ENCODE peak calls at places on chromosomes 6 and 20, in five cellular contexts. L, F, K, P and C are unnamed samples.

GRCh38 chr6:140062042-140063041 is 687.9 kb upstream of the CITED2 start:
- DNase-seq in L (peak; percentile 57), F (peak; percentile 98), K (no peak), P (peak; percentile 68), C (no peak)

GRCh38 chr20:64039293-64040160 is 3.5 kb downstream of the C20orf204 start:
- DNase-seq in L (no peak), F (no peak), K (peak; percentile 28), P (no peak), C (no peak)

GRCh38 chr6:141764388-141764787 is 368.3 kb upstream of the GJE1 start:
- DNase-seq in L (no peak), F (no peak), K (no peak), P (no peak), C (no peak)

GRCh38 chr20:20513720-20514119 is 145.8 kb downstream of the INSM1 start:
- DNase-seq in L (no peak), F (no peak), K (no peak), P (no peak), C (no peak)

GRCh38 chr20:45189067-45189611 is 14.4 kb downstream of the PI3 start:
- DNase-seq in L (no peak), F (no peak), K (no peak), P (no peak), C (no peak)

GRCh38 chr20:21615617-21616080 is 89.8 kb upstream of the PAX1 start:
- DNase-seq in L (peak; percentile 55), F (peak; percentile 16), K (peak; percentile 49), P (peak; percentile 73), C (no peak)

GRCh38 chr6:100506651-100507050 is 41.9 kb upstream of the SIM1 start:
- DNase-seq in L (no peak), F (no peak), K (no peak), P (no peak), C (no peak)

GRCh38 chr6:132919476-132919875 is 105.1 kb downstream of the RPS12 start:
- DNase-seq in L (peak; percentile 71), F (peak; percentile 31), K (no peak), P (peak; percentile 7), C (no peak)

GRCh38 chr6:15443119-15443518 is 197.2 kb downstream of the JARID2 start:
- DNase-seq in L (no peak), F (peak; percentile 61), K (no peak), P (peak; percentile 67), C (no peak)

GRCh38 chr6:110020888-110021287 is 42.8 kb downstream of the GPR6 start:
- DNase-seq in L (no peak), F (no peak), K (no peak), P (no peak), C (no peak)

GRCh38 chr6:99711302-99711701 is 104.7 kb downstream of the PRDM13 start:
- DNase-seq in L (no peak), F (no peak), K (no peak), P (no peak), C (no peak)

GRCh38 chr20:61420781-61421180 is 168.7 kb downstream of the CDH4 start:
- DNase-seq in L (no peak), F (no peak), K (no peak), P (no peak), C (no peak)

GRCh38 chr6:169337881-169338445 is 84.3 kb upstream of the THBS2 start:
- DNase-seq in L (no peak), F (no peak), K (no peak), P (no peak), C (no peak)

GRCh38 chr6:170049641-170050491 is 241.0 kb downstream of the DLL1 start:
- DNase-seq in L (peak; percentile 91), F (peak; percentile 14), K (no peak), P (no peak), C (peak; percentile 80)

GRCh38 chr20:13271977-13272975 is 51.2 kb downstream of the ISM1 start:
- DNase-seq in L (no peak), F (no peak), K (no peak), P (no peak), C (no peak)

GRCh38 chr6:3296537-3297453 is 38.0 kb downstream of the PSMG4 start:
- DNase-seq in L (no peak), F (no peak), K (no peak), P (no peak), C (peak; percentile 61)

GRCh38 chr6:35736982-35737412 is at the start of gene ARMC12:
- DNase-seq in L (no peak), F (no peak), K (no peak), P (no peak), C (no peak)

GRCh38 chr20:36827541-36828279 is 48.2 kb upstream of the TLDC2 start:
- DNase-seq in L (peak; percentile 69), F (no peak), K (no peak), P (no peak), C (no peak)

GRCh38 chr20:36833275-36834020 is 42.5 kb upstream of the TLDC2 start:
- DNase-seq in L (peak; percentile 71), F (no peak), K (no peak), P (no peak), C (no peak)

GRCh38 chr20:36835025-36835424 is 40.9 kb upstream of the TLDC2 start:
- DNase-seq in L (no peak), F (no peak), K (no peak), P (no peak), C (no peak)

GRCh38 chr20:36832791-36833190 is 43.1 kb upstream of the TLDC2 start:
- DNase-seq in L (no peak), F (no peak), K (no peak), P (no peak), C (no peak)

GRCh38 chr20:36830791-36831691 is 44.9 kb upstream of the TLDC2 start:
- DNase-seq in L (peak; percentile 75), F (peak; percentile 52), K (no peak), P (no peak), C (no peak)
- TF ChIP-seq CTCF in L (no peak), F (peak; percentile 71), K (peak; percentile 33), P (no peak), C (peak; percentile 26)

GRCh38 chr6:130843575-130844320 is 16.5 kb downstream of the SMLR1 start:
- DNase-seq in L (no peak), F (peak; percentile 20), K (no peak), P (peak; percentile 27), C (no peak)
- TF ChIP-seq CTCF in L (peak; percentile 45), F (peak; percentile 56), K (peak; percentile 59), P (peak; percentile 11), C (peak; percentile 87)

GRCh38 chr6:30150671-30151395 is 10.2 kb downstream of the TRIM10 start:
- DNase-seq in L (no peak), F (no peak), K (no peak), P (no peak), C (no peak)

GRCh38 chr6:30151580-30151979 is 9.4 kb downstream of the TRIM10 start:
- DNase-seq in L (no peak), F (no peak), K (peak; percentile 35), P (no peak), C (no peak)

GRCh38 chr6:30147096-30147495 is 11.2 kb downstream of the TRIM40 start:
- DNase-seq in L (no peak), F (no peak), K (no peak), P (no peak), C (no peak)

GRCh38 chr6:30150151-30150550 is 10.9 kb downstream of the TRIM10 start:
- DNase-seq in L (no peak), F (no peak), K (no peak), P (no peak), C (no peak)

DNA sequence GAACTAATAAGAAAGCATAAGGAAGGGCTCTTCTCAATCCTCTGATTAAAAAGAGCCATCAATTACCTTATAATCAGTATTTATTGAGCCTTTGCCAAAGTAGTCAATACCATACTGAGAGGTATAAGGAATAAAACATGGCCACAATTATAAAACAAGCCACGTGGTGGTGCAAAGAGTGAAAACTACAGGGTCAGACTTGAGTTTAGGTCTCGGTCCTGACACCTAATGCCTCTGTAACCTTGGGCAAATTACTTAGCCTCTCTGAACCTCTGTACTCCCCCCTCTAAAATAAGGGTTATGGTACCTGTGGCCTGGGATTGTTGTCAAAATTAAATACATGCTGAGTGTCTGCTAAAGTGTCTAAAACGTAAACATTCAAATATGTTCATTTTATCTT is 11.8 kb downstream of the TRIM10 start:
- DNase-seq in L (no peak), F (no peak), K (peak; percentile 30), P (no peak), C (no peak)
- TF ChIP-seq CTCF in L (no peak), F (no peak), K (no peak), P (no peak), C (peak; percentile 55)

GRCh38 chr20:4573564-4574355 is 147.9 kb upstream of the PRND start:
- DNase-seq in L (no peak), F (peak; percentile 89), K (no peak), P (peak; percentile 60), C (no peak)
- TF ChIP-seq CTCF in L (no peak), F (no peak), K (no peak), P (no peak), C (no peak)

GRCh38 chr6:161594412-161594811 is 320.6 kb upstream of the AGPAT4 start:
- DNase-seq in L (no peak), F (no peak), K (no peak), P (no peak), C (no peak)
- TF ChIP-seq CTCF in L (no peak), F (no peak), K (no peak), P (no peak), C (no peak)

DNA sequence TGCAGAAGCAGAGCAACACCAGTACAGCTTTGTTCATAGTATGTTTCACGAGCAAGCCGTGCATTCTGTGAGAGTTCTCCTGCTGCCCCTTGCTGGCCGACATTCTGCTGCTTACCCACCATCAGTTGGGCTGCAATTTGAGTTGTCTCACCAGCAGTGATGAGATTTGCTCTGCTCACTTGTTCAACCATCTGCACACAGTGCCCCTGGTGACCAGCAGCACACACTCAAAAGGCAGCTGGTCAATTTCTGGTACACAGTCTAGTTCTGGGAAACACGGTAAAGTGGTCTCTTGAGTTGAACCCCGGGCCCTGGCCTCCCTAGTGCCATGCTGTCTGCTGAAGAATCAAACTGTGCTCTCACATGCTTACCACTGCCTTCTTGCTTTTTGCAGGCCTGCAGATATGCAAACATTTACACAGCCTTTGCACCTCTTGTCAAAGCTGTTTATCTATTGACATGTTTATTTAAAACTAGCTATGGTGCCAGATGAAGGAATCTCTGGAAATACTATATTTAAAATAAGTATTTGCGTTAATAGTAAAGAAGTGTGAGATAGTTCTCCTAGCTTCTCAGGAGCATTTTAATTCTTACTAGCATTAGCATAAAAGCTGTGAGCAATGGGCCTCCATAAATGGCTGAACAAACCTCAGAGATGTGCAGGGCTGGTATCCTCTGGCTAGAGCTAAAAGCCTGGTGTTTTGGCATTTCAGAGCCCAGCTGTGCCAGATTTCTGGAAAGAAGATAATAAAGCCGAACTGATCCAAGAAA is 234.3 kb downstream of the ARHGAP18 start:
- DNase-seq in L (no peak), F (no peak), K (no peak), P (no peak), C (no peak)
- TF ChIP-seq CTCF in L (no peak), F (no peak), K (no peak), P (no peak), C (no peak)